ENCODE peak calls at places on chromosomes 12 and 14, in ten cellular contexts. K is cardiac fibroblast; Y is adrenal gland; D is LoVo; R is colonic mucosa; I is NCI-H1417; X is stimulated activated CD8-positive, alpha-beta memory T cell treated with anti-CD3 and anti-CD28 coated beads, Interleukin-4, amount 100 ng/mL, for 24 hours; H is putamen; N is stimulated activated CD4-positive, alpha-beta T cell treated with anti-CD3 and anti-CD28 coated beads, Interleukin-2, amount 100 ng/mL, for 24 hours; L is SK-N-DZ. F is an unnamed sample.

GRCh38 chr14:23494223-23494622 is 24.7 kb downstream of the NGDN start:
- DNase-seq in X (no peak), R (no peak), K (no peak), Y (no peak), N (no peak), D (no peak), I (no peak), L (peak), H (no peak), F (no peak)

GRCh38 chr14:35402323-35403084 is 2.0 kb downstream of the NFKBIA start:
- DNase-seq in Y (peak), H (no peak), L (no peak), D (no peak), R (peak), K (peak), X (no peak), N (peak), I (no peak), F (no peak)

GRCh38 chr12:124862768-124863408 is 776 bp downstream of the SCARB1 start:
- DNase-seq in R (peak), N (peak), I (peak), L (no peak), D (peak), H (peak), X (no peak), K (peak), Y (peak), F (no peak)

GRCh38 chr14:105381446-105382342 is 16.6 kb upstream of the TEX22 start:
- DNase-seq in N (no peak), I (no peak), D (no peak), K (no peak), L (no peak), Y (no peak), R (no peak), H (no peak), X (no peak), F (no peak)

GRCh38 chr14:96817750-96818666 is 20.8 kb downstream of the VRK1 start:
- DNase-seq in I (no peak), N (no peak), L (no peak), X (no peak), H (no peak), D (no peak), R (no peak), K (no peak), Y (no peak), F (no peak)

GRCh38 chr14:25132734-25133422 is 82.9 kb upstream of the STXBP6 start:
- DNase-seq in R (peak), L (peak), K (peak), Y (peak), X (peak), N (peak), D (peak), H (peak), I (peak), F (peak)

GRCh38 chr14:101246894-101247853 is 314.1 kb upstream of the DIO3 start:
- DNase-seq in R (peak), Y (no peak), D (no peak), K (no peak), N (no peak), I (no peak), L (no peak), X (no peak), H (no peak), F (no peak)

GRCh38 chr12:49233842-49234526 is 30.9 kb upstream of the TUBA1C start:
- DNase-seq in D (no peak), X (peak), I (peak), H (peak), L (peak), K (no peak), N (peak), Y (peak), R (peak), F (peak)

GRCh38 chr14:94975366-94975765 is 182.0 kb downstream of the DICER1 start:
- DNase-seq in I (no peak), X (no peak), H (no peak), Y (no peak), K (no peak), D (no peak), R (no peak), N (no peak), L (no peak), F (no peak)

GRCh38 chr12:119544780-119545625 is 48.6 kb upstream of the TMEM233 start:
- DNase-seq in N (peak), R (peak), X (peak), K (peak), L (peak), H (peak), I (peak), Y (peak), D (peak), F (peak)

GRCh38 chr12:42759622-42760273 is 170.2 kb upstream of the PRICKLE1 start:
- DNase-seq in H (no peak), D (no peak), L (peak), Y (peak), X (no peak), R (peak), N (no peak), K (peak), I (no peak), F (no peak)

GRCh38 chr12:58310828-58311273 is 369.5 kb downstream of the ATP23 start:
- DNase-seq in I (no peak), L (no peak), Y (peak), N (no peak), D (peak), R (no peak), K (peak), H (no peak), X (no peak), F (no peak)

GRCh38 chr14:33682746-33683145 is 268.1 kb downstream of the EGLN3 start:
- DNase-seq in Y (peak), X (no peak), I (no peak), L (no peak), N (no peak), K (peak), D (no peak), H (no peak), R (no peak), F (no peak)

GRCh38 chr12:131092911-131093901 is 139.5 kb downstream of the ADGRD1 start:
- DNase-seq in Y (no peak), K (no peak), D (no peak), R (no peak), L (no peak), I (no peak), N (no peak), H (no peak), X (no peak), F (peak)

GRCh38 chr14:101499080-101499479 is 62.2 kb upstream of the DIO3 start:
- DNase-seq in D (no peak), X (no peak), L (no peak), H (no peak), I (no peak), R (peak), K (no peak), N (no peak), Y (peak), F (no peak)

GRCh38 chr12:115451151-115451784 is 767.3 kb upstream of the TBX3 start:
- DNase-seq in Y (no peak), R (no peak), N (no peak), X (no peak), D (no peak), H (no peak), I (no peak), K (no peak), L (peak), F (no peak)

GRCh38 chr12:89486231-89486630 is 38.4 kb downstream of the GALNT4 start:
- DNase-seq in R (no peak), H (no peak), X (no peak), I (no peak), D (no peak), K (no peak), Y (no peak), N (no peak), L (no peak), F (no peak)

GRCh38 chr14:54976316-54976715 is 50.6 kb downstream of the WDHD1 start:
- DNase-seq in I (no peak), R (no peak), D (no peak), N (no peak), X (no peak), Y (no peak), H (no peak), K (peak), L (no peak), F (no peak)

GRCh38 chr12:72017054-72017651 is 78.5 kb downstream of the TPH2 start:
- DNase-seq in Y (peak), X (peak), H (peak), I (peak), N (peak), L (peak), K (peak), D (peak), R (peak), F (peak)

GRCh38 chr14:95537298-95538089 is 2.6 kb downstream of the GLRX5 start:
- DNase-seq in I (no peak), X (no peak), R (no peak), Y (peak), K (no peak), D (no peak), N (no peak), L (no peak), H (no peak), F (no peak)

GRCh38 chr12:40107098-40107802 is 1.4 kb upstream of the SLC2A13 start:
- DNase-seq in I (peak), L (peak), H (peak), N (peak), X (peak), Y (peak), K (peak), R (peak), D (peak), F (peak)

GRCh38 chr14:31000629-31001338 is 24.7 kb upstream of the AP4S1 start:
- DNase-seq in Y (no peak), D (no peak), K (no peak), H (no peak), I (peak), R (no peak), N (no peak), X (no peak), L (no peak), F (no peak)

GRCh38 chr12:5922500-5922899 is 22.6 kb downstream of the ANO2 start:
- DNase-seq in I (no peak), K (no peak), D (no peak), L (no peak), Y (no peak), H (no peak), N (no peak), X (no peak), R (no peak), F (no peak)

GRCh38 chr14:103698380-103699260 is 16.6 kb downstream of the XRCC3 start:
- DNase-seq in I (peak), R (peak), Y (no peak), H (no peak), N (no peak), X (no peak), L (no peak), D (no peak), K (no peak), F (no peak)

GRCh38 chr12:9052610-9053009 is 63.1 kb downstream of the A2M start:
- DNase-seq in L (no peak), N (no peak), X (no peak), Y (no peak), R (no peak), H (no peak), K (no peak), D (no peak), I (no peak), F (no peak)

GRCh38 chr12:77995436-77996167 is 164.9 kb downstream of the NAV3 start:
- DNase-seq in L (no peak), Y (no peak), K (peak), R (no peak), N (no peak), I (no peak), D (peak), X (no peak), H (no peak), F (no peak)

GRCh38 chr14:77181603-77182437 is at the start of gene TMEM63C:
- DNase-seq in H (no peak), Y (peak), X (peak), R (peak), D (peak), K (no peak), N (peak), L (peak), I (peak), F (peak)

GRCh38 chr12:102029148-102029547 is 32.6 kb downstream of the WASHC3 start:
- DNase-seq in X (no peak), N (no peak), D (no peak), K (no peak), H (no peak), Y (no peak), I (no peak), L (no peak), R (no peak), F (no peak)

GRCh38 chr12:104643921-104644669 is 187.3 kb downstream of the CHST11 start:
- DNase-seq in D (peak), I (peak), X (no peak), K (no peak), N (no peak), Y (peak), L (no peak), H (no peak), R (no peak), F (no peak)

GRCh38 chr12:115002434-115002833 is 318.5 kb upstream of the TBX3 start:
- DNase-seq in D (no peak), H (no peak), L (peak), Y (no peak), I (no peak), R (no peak), N (no peak), X (no peak), K (no peak), F (no peak)

GRCh38 chr14:56119221-56119967 is 1.2 kb downstream of the PELI2 start:
- DNase-seq in R (peak), I (peak), H (peak), Y (peak), X (peak), K (peak), D (no peak), L (no peak), N (peak), F (peak)

GRCh38 chr14:89365071-89365801 is 51.8 kb downstream of the FOXN3 start:
- DNase-seq in R (peak), H (peak), K (peak), Y (peak), X (peak), L (no peak), D (no peak), I (no peak), N (peak), F (peak)

GRCh38 chr12:70185301-70185700 is 57.9 kb upstream of the CNOT2 start:
- DNase-seq in K (no peak), R (no peak), N (no peak), X (no peak), H (no peak), D (no peak), L (no peak), I (no peak), Y (no peak), F (no peak)

GRCh38 chr14:36771256-36771655 is 109.6 kb downstream of the PAX9 start:
- DNase-seq in R (peak), Y (no peak), D (no peak), K (no peak), I (peak), X (no peak), L (no peak), H (no peak), N (no peak), F (no peak)

GRCh38 chr12:120640840-120641833 is 711 bp downstream of the CABP1 start:
- DNase-seq in H (no peak), N (peak), L (no peak), Y (peak), R (peak), X (no peak), D (peak), I (peak), K (peak), F (no peak)